ENCODE peak calls at places on chromosomes 1 and 21, in ten cellular contexts. H is HS-5, Z is choroid plexus epithelial cell, D is HEK293T, N is heart left ventricle, S is stomach, B is astrocyte of the spinal cord, F is ACHN, U is NCI-H1694, Q is NCI-H510A. X is an unnamed sample.

GRCh38 chr1:229336345-229336744 is 6.5 kb downstream of the CCSAP start:
- DNase-seq in S (no peak), D (no peak), U (peak), B (no peak), H (no peak), N (no peak), Z (no peak), Q (no peak), F (no peak), X (no peak)

GRCh38 chr1:214670098-214670497 is 67.1 kb downstream of the CENPF start:
- DNase-seq in H (no peak), F (no peak), Q (no peak), N (no peak), D (no peak), Z (peak), B (peak), U (no peak), S (peak), X (no peak)

GRCh38 chr1:110340207-110340468 is 961 bp downstream of the RBM15 start:
- DNase-seq in B (no peak), F (no peak), S (no peak), D (no peak), U (no peak), Z (no peak), H (no peak), N (no peak), Q (no peak), X (no peak)

GRCh38 chr1:19357299-19357698 is 45.2 kb downstream of the SLC66A1 start:
- DNase-seq in D (no peak), B (no peak), F (no peak), Q (peak), Z (no peak), H (no peak), U (no peak), N (no peak), S (no peak), X (no peak)

GRCh38 chr1:222801067-222801466 is 13.8 kb upstream of the DISP1 start:
- DNase-seq in D (no peak), F (no peak), S (no peak), H (no peak), B (no peak), N (no peak), U (no peak), Q (no peak), Z (no peak), X (no peak)

GRCh38 chr1:89881415-89882058 is 60.7 kb downstream of the LRRC8D start:
- DNase-seq in Z (no peak), D (no peak), B (no peak), S (no peak), U (no peak), Q (no peak), N (no peak), H (no peak), F (no peak), X (peak)

GRCh38 chr1:72442251-72442650 is 159.9 kb upstream of the NEGR1 start:
- DNase-seq in Z (peak), D (no peak), U (no peak), S (no peak), Q (no peak), H (no peak), F (no peak), N (no peak), B (peak), X (no peak)

GRCh38 chr1:44628962-44629756 is 45.1 kb downstream of the TMEM53 start:
- DNase-seq in H (peak), S (no peak), D (no peak), Z (peak), N (no peak), B (peak), U (no peak), Q (no peak), F (peak), X (no peak)

GRCh38 chr1:65260851-65261473 is 48.4 kb upstream of the DNAJC6 start:
- DNase-seq in Z (peak), S (no peak), U (no peak), N (no peak), Q (no peak), D (no peak), F (peak), H (peak), B (peak), X (peak)

GRCh38 chr1:22710688-22711024 is at the start of gene EPHB2:
- DNase-seq in U (no peak), Z (no peak), N (peak), S (peak), H (no peak), F (peak), Q (no peak), B (no peak), D (peak), X (peak)

GRCh38 chr1:243179714-243180113 is 75.4 kb downstream of the CEP170 start:
- DNase-seq in D (no peak), B (peak), F (no peak), H (no peak), Q (no peak), U (no peak), N (no peak), Z (peak), S (no peak), X (no peak)

GRCh38 chr1:160838876-160839275 is 23.8 kb downstream of the CD244 start:
- DNase-seq in H (no peak), U (no peak), Z (no peak), D (no peak), B (no peak), Q (no peak), N (no peak), F (no peak), S (no peak), X (no peak)

GRCh38 chr1:25064465-25065238 is 134.6 kb upstream of the RUNX3 start:
- DNase-seq in B (no peak), F (no peak), H (no peak), U (no peak), D (no peak), S (no peak), Z (no peak), Q (no peak), N (no peak), X (peak)

GRCh38 chr1:186900539-186901237 is 71.9 kb downstream of the PLA2G4A start:
- DNase-seq in N (no peak), S (no peak), U (no peak), F (no peak), H (no peak), Q (no peak), Z (no peak), D (no peak), B (no peak), X (no peak)

GRCh38 chr1:82517586-82517985 is 716.9 kb downstream of the ADGRL2 start:
- DNase-seq in S (no peak), F (no peak), D (peak), U (no peak), Z (peak), B (peak), H (no peak), N (peak), Q (no peak), X (no peak)

GRCh38 chr1:8902765-8903164 is 24.3 kb upstream of the ENO1 start:
- DNase-seq in Z (peak), S (no peak), F (peak), N (no peak), B (peak), U (no peak), D (no peak), Q (no peak), H (no peak), X (no peak)

GRCh38 chr1:201614262-201615015 is 75.5 kb downstream of the NAV1 start:
- DNase-seq in Z (peak), D (peak), H (no peak), U (no peak), Q (no peak), S (peak), N (peak), B (peak), F (no peak), X (peak)

GRCh38 chr1:229436178-229436577 is 2.3 kb upstream of the ACTA1 start:
- DNase-seq in Q (no peak), F (no peak), H (no peak), Z (no peak), D (peak), S (no peak), N (no peak), U (no peak), B (no peak), X (no peak)

GRCh38 chr1:215484111-215484914 is 82.8 kb upstream of the KCTD3 start:
- DNase-seq in U (no peak), D (no peak), H (no peak), Q (no peak), F (no peak), B (no peak), Z (no peak), N (no peak), S (no peak), X (no peak)

GRCh38 chr1:65793359-65793732 is 651 bp downstream of the PDE4B start:
- DNase-seq in S (no peak), F (no peak), D (no peak), H (no peak), Q (peak), Z (no peak), U (no peak), N (no peak), B (no peak), X (no peak)

GRCh38 chr1:50502147-50502546 is 78.9 kb upstream of the DMRTA2 start:
- DNase-seq in S (no peak), N (no peak), D (no peak), B (no peak), Q (no peak), U (no peak), H (no peak), F (no peak), Z (no peak), X (no peak)

GRCh38 chr1:43563779-43564616 is 33.3 kb downstream of the PTPRF start:
- DNase-seq in F (no peak), U (no peak), Z (no peak), N (no peak), D (no peak), S (no peak), H (no peak), B (no peak), Q (peak), X (no peak)

GRCh38 chr1:212463565-212464270 is 31.0 kb downstream of the NENF start:
- DNase-seq in N (peak), Z (no peak), F (no peak), B (no peak), U (no peak), H (no peak), Q (no peak), D (no peak), S (no peak), X (no peak)

GRCh38 chr1:209689484-209689883 is 14.3 kb downstream of the G0S2 start:
- DNase-seq in D (no peak), Q (peak), U (no peak), H (no peak), F (no peak), Z (peak), N (no peak), B (no peak), S (peak), X (no peak)

GRCh38 chr1:27966402-27967105 is 6.8 kb downstream of the XKR8 start:
- DNase-seq in H (no peak), Z (no peak), Q (no peak), U (no peak), B (no peak), S (no peak), F (no peak), N (no peak), D (no peak), X (no peak)

GRCh38 chr21:46122758-46123683 is 25.1 kb downstream of the COL6A2 start:
- DNase-seq in B (no peak), D (no peak), U (no peak), S (no peak), F (no peak), Q (no peak), H (no peak), N (peak), Z (no peak), X (no peak)

GRCh38 chr1:247385283-247385682 is 30.7 kb upstream of the NLRP3 start:
- DNase-seq in Q (no peak), N (no peak), Z (no peak), H (no peak), U (no peak), B (no peak), F (no peak), S (no peak), D (no peak), X (no peak)

GRCh38 chr1:218209351-218209861 is 75.7 kb upstream of the RRP15 start:
- DNase-seq in H (peak), N (no peak), S (no peak), Z (peak), D (no peak), F (no peak), Q (no peak), B (peak), U (no peak), X (no peak)

GRCh38 chr1:6280761-6281451 is 20.0 kb upstream of the GPR153 start:
- DNase-seq in S (no peak), H (no peak), D (no peak), F (peak), Q (peak), Z (no peak), B (no peak), U (no peak), N (no peak), X (peak)

GRCh38 chr1:192521734-192522133 is 53.8 kb upstream of the RGS1 start:
- DNase-seq in B (no peak), Z (no peak), D (no peak), S (no peak), F (no peak), H (no peak), N (no peak), U (no peak), Q (no peak), X (peak)

GRCh38 chr1:65691152-65691900 is 101.4 kb upstream of the PDE4B start:
- DNase-seq in F (no peak), Z (no peak), D (no peak), N (no peak), U (no peak), S (no peak), B (no peak), Q (no peak), H (no peak), X (peak)

X was measured in NB4.